ENCODE peak calls at places on chromosomes 2 and 18, in five cellular contexts. F is germinal center; J is cardiac muscle cell; N is NCI-H510A treated with DMSO at 0.1 percent for 48 hours; H is activated CD4-positive, alpha-beta T cell treated with anti-CD3 and anti-CD28 coated beads for 48 hours. E is an unnamed sample.

GRCh38 chr2:47174731-47175361 is 19.7 kb upstream of the STPG4 start:
- DNase-seq in F (peak), J (peak), N (no peak), H (peak), E (no peak)

GRCh38 chr18:79574938-79575525 is 104.6 kb upstream of the CTDP1 start:
- DNase-seq in F (no peak), J (no peak), N (no peak), H (no peak), E (no peak)

GRCh38 chr18:54531402-54532065 is 59.5 kb upstream of the DYNAP start:
- DNase-seq in F (no peak), J (no peak), N (no peak), H (no peak), E (no peak)

GRCh38 chr2:65420712-65421431 is 11.5 kb downstream of the SPRED2 start:
- DNase-seq in F (peak), J (peak), N (no peak), H (no peak), E (no peak)

GRCh38 chr2:201854841-201855240 is 48.5 kb downstream of the CDK15 start:
- DNase-seq in F (no peak), J (no peak), N (no peak), H (no peak), E (no peak)

GRCh38 chr2:178858896-178859628 is 51.8 kb upstream of the TTN start:
- DNase-seq in F (no peak), J (no peak), N (no peak), H (no peak), E (no peak)

GRCh38 chr2:148338544-148338943 is 306.0 kb upstream of the EPC2 start:
- DNase-seq in F (no peak), J (peak), N (no peak), H (no peak), E (no peak)

GRCh38 chr2:94869131-94869530 is 2.1 kb upstream of the TEKT4 start:
- DNase-seq in F (no peak), J (no peak), N (no peak), H (no peak), E (no peak)

GRCh38 chr2:197356136-197356535 is 45.6 kb upstream of the ANKRD44 start:
- DNase-seq in F (peak), J (no peak), N (no peak), H (peak), E (peak)

GRCh38 chr2:171568085-171568484 is 45.8 kb downstream of the CYBRD1 start:
- DNase-seq in F (no peak), J (no peak), N (no peak), H (no peak), E (no peak)

GRCh38 chr2:44970846-44971450 is 29.4 kb downstream of the SIX3 start:
- DNase-seq in F (no peak), J (no peak), N (no peak), H (no peak), E (no peak)

GRCh38 chr2:191922736-191923651 is 76.1 kb upstream of the CAVIN2 start:
- DNase-seq in F (no peak), J (no peak), N (no peak), H (no peak), E (no peak)

GRCh38 chr2:57936216-57936615 is 110.4 kb upstream of the VRK2 start:
- DNase-seq in F (no peak), J (no peak), N (no peak), H (no peak), E (no peak)

GRCh38 chr2:217356795-217357194 is 496.9 kb upstream of the TNP1 start:
- DNase-seq in F (no peak), J (peak), N (no peak), H (no peak), E (no peak)

GRCh38 chr2:139378373-139378772 is 598.2 kb upstream of the NXPH2 start:
- DNase-seq in F (no peak), J (no peak), N (no peak), H (no peak), E (no peak)

GRCh38 chr18:34358923-34359322 is 134.2 kb upstream of the NOL4 start:
- DNase-seq in F (no peak), J (no peak), N (no peak), H (no peak), E (no peak)

GRCh38 chr2:28252308-28252707 is 140.3 kb upstream of the FOSL2 start:
- DNase-seq in F (no peak), J (no peak), N (no peak), H (peak), E (no peak)

GRCh38 chr2:105748564-105748963 is 3.9 kb downstream of the NCK2 start:
- DNase-seq in F (no peak), J (no peak), N (no peak), H (no peak), E (no peak)

GRCh38 chr2:9558948-9559381 is 3.3 kb upstream of the ADAM17 start:
- DNase-seq in F (no peak), J (peak), N (no peak), H (no peak), E (no peak)

GRCh38 chr2:172449916-172450550 is 22.6 kb downstream of the ITGA6 start:
- DNase-seq in F (no peak), J (no peak), N (no peak), H (no peak), E (no peak)

GRCh38 chr2:157805519-157805918 is 70.6 kb downstream of the ACVR1 start:
- DNase-seq in F (no peak), J (no peak), N (no peak), H (no peak), E (no peak)

GRCh38 chr2:199855812-199856211 is 4.8 kb upstream of the FTCDNL1 start:
- DNase-seq in F (no peak), J (no peak), N (no peak), H (no peak), E (no peak)

GRCh38 chr18:3649559-3650426 is 199.8 kb downstream of the TGIF1 start:
- DNase-seq in F (no peak), J (peak), N (no peak), H (no peak), E (no peak)

GRCh38 chr2:173187911-173188788 is 112.5 kb downstream of the MAP3K20 start:
- DNase-seq in F (no peak), J (peak), N (peak), H (no peak), E (no peak)

GRCh38 chr2:58895849-58896248 is 654.7 kb upstream of the FANCL start:
- DNase-seq in F (no peak), J (no peak), N (no peak), H (no peak), E (no peak)

GRCh38 chr2:42908538-42909200 is 116.3 kb upstream of the HAAO start:
- DNase-seq in F (no peak), J (no peak), N (no peak), H (no peak), E (no peak)

GRCh38 chr18:79001001-79001400 is 21.4 kb downstream of the SALL3 start:
- DNase-seq in F (no peak), J (no peak), N (peak), H (no peak), E (no peak)

GRCh38 chr2:152542995-152543481 is 174.2 kb downstream of the PRPF40A start:
- DNase-seq in F (no peak), J (peak), N (no peak), H (no peak), E (no peak)

GRCh38 chr2:62340981-62341624 is 145.2 kb downstream of the B3GNT2 start:
- DNase-seq in F (no peak), J (peak), N (peak), H (peak), E (no peak)

GRCh38 chr2:170481201-170481600 is 233.9 kb upstream of the SP5 start:
- DNase-seq in F (no peak), J (no peak), N (no peak), H (peak), E (no peak)

GRCh38 chr2:128327180-128327964 is 8.7 kb upstream of the HS6ST1 start:
- DNase-seq in F (no peak), J (no peak), N (no peak), H (no peak), E (no peak)

GRCh38 chr18:31205273-31205672 is 42.6 kb upstream of the DSC1 start:
- DNase-seq in F (no peak), J (no peak), N (no peak), H (no peak), E (no peak)

GRCh38 chr18:77993188-77993981 is 743.7 kb downstream of the GALR1 start:
- DNase-seq in F (no peak), J (no peak), N (no peak), H (no peak), E (no peak)

GRCh38 chr2:31213883-31214637 is 3.3 kb downstream of the CAPN14 start:
- DNase-seq in F (no peak), J (no peak), N (no peak), H (no peak), E (no peak)

GRCh38 chr2:19125876-19126275 is 232.5 kb downstream of the OSR1 start:
- DNase-seq in F (no peak), J (no peak), N (no peak), H (no peak), E (no peak)

GRCh38 chr2:180882959-180883358 is 97.4 kb upstream of the UBE2E3 start:
- DNase-seq in F (no peak), J (no peak), N (no peak), H (no peak), E (no peak)

GRCh38 chr18:25568926-25569325 is 217.0 kb upstream of the ZNF521 start:
- DNase-seq in F (no peak), J (no peak), N (no peak), H (no peak), E (no peak)

GRCh38 chr2:104826016-104826415 is 27.9 kb upstream of the POU3F3 start:
- DNase-seq in F (no peak), J (no peak), N (no peak), H (no peak), E (no peak)

GRCh38 chr2:226609361-226609760 is 190.3 kb downstream of the IRS1 start:
- DNase-seq in F (no peak), J (peak), N (no peak), H (no peak), E (no peak)